ENCODE peak calls at places on chromosomes 3 and 15, in six cellular contexts. One of them, this sample, is unnamed.

GRCh38 chr15:85482896-85483295 is 102.5 kb downstream of the AKAP13 start:
- DNase-seq in mesothelial cell of epicardium: no peak
- DNase-seq in T-helper 1 cell: no peak
- DNase-seq in CD4-positive, CD25-positive, alpha-beta regulatory T cell: no peak
- DNase-seq in HFF-Myc: no peak
- DNase-seq in sciatic nerve: no peak
- DNase-seq in this sample: peak; percentile 56

GRCh38 chr15:37793851-37794250 is 140.6 kb upstream of the TMCO5A start:
- DNase-seq in mesothelial cell of epicardium: no peak
- DNase-seq in T-helper 1 cell: no peak
- DNase-seq in CD4-positive, CD25-positive, alpha-beta regulatory T cell: no peak
- DNase-seq in HFF-Myc: no peak
- DNase-seq in sciatic nerve: no peak
- DNase-seq in this sample: peak; percentile 30

GRCh38 chr3:100169186-100169585 is 54.9 kb upstream of the FILIP1L start:
- DNase-seq in mesothelial cell of epicardium: no peak
- DNase-seq in T-helper 1 cell: no peak
- DNase-seq in CD4-positive, CD25-positive, alpha-beta regulatory T cell: no peak
- DNase-seq in HFF-Myc: no peak
- DNase-seq in sciatic nerve: no peak
- DNase-seq in this sample: no peak

GRCh38 chr3:41118461-41119385 is 80.6 kb upstream of the CTNNB1 start:
- DNase-seq in mesothelial cell of epicardium: no peak
- DNase-seq in T-helper 1 cell: no peak
- DNase-seq in CD4-positive, CD25-positive, alpha-beta regulatory T cell: no peak
- DNase-seq in HFF-Myc: no peak
- DNase-seq in sciatic nerve: no peak
- DNase-seq in this sample: no peak

GRCh38 chr3:102089904-102090492 is 240.7 kb downstream of the NFKBIZ start:
- DNase-seq in mesothelial cell of epicardium: no peak
- DNase-seq in T-helper 1 cell: no peak
- DNase-seq in CD4-positive, CD25-positive, alpha-beta regulatory T cell: no peak
- DNase-seq in HFF-Myc: peak; percentile 72
- DNase-seq in sciatic nerve: no peak
- DNase-seq in this sample: no peak

GRCh38 chr3:133479895-133480669 is 80.2 kb downstream of the BFSP2 start:
- DNase-seq in mesothelial cell of epicardium: no peak
- DNase-seq in T-helper 1 cell: no peak
- DNase-seq in CD4-positive, CD25-positive, alpha-beta regulatory T cell: no peak
- DNase-seq in HFF-Myc: no peak
- DNase-seq in sciatic nerve: no peak
- DNase-seq in this sample: no peak

GRCh38 chr3:11154036-11154952 is at the start of gene HRH1:
- DNase-seq in mesothelial cell of epicardium: no peak
- DNase-seq in T-helper 1 cell: no peak
- DNase-seq in CD4-positive, CD25-positive, alpha-beta regulatory T cell: no peak
- DNase-seq in HFF-Myc: no peak
- DNase-seq in sciatic nerve: no peak
- DNase-seq in this sample: peak; percentile 40

GRCh38 chr15:80921736-80922135 is 67.9 kb downstream of the MESD start:
- DNase-seq in mesothelial cell of epicardium: no peak
- DNase-seq in T-helper 1 cell: no peak
- DNase-seq in CD4-positive, CD25-positive, alpha-beta regulatory T cell: no peak
- DNase-seq in HFF-Myc: no peak
- DNase-seq in sciatic nerve: no peak
- DNase-seq in this sample: no peak

GRCh38 chr3:17137321-17137826 is 252.6 kb downstream of the PLCL2 start:
- DNase-seq in mesothelial cell of epicardium: no peak
- DNase-seq in T-helper 1 cell: no peak
- DNase-seq in CD4-positive, CD25-positive, alpha-beta regulatory T cell: no peak
- DNase-seq in HFF-Myc: no peak
- DNase-seq in sciatic nerve: peak; percentile 13
- DNase-seq in this sample: no peak

GRCh38 chr3:29597376-29598008 is 316.6 kb downstream of the RBMS3 start:
- DNase-seq in mesothelial cell of epicardium: no peak
- DNase-seq in T-helper 1 cell: no peak
- DNase-seq in CD4-positive, CD25-positive, alpha-beta regulatory T cell: no peak
- DNase-seq in HFF-Myc: no peak
- DNase-seq in sciatic nerve: no peak
- DNase-seq in this sample: peak; percentile 66

GRCh38 chr3:61090770-61091169 is 160.5 kb downstream of the FHIT start:
- DNase-seq in mesothelial cell of epicardium: no peak
- DNase-seq in T-helper 1 cell: no peak
- DNase-seq in CD4-positive, CD25-positive, alpha-beta regulatory T cell: no peak
- DNase-seq in HFF-Myc: no peak
- DNase-seq in sciatic nerve: no peak
- DNase-seq in this sample: no peak

GRCh38 chr3:112042842-112043280 is 8.3 kb downstream of the TMPRSS7 start:
- DNase-seq in mesothelial cell of epicardium: no peak
- DNase-seq in T-helper 1 cell: no peak
- DNase-seq in CD4-positive, CD25-positive, alpha-beta regulatory T cell: no peak
- DNase-seq in HFF-Myc: no peak
- DNase-seq in sciatic nerve: no peak
- DNase-seq in this sample: no peak

GRCh38 chr3:21705769-21706168 is 45.2 kb downstream of the ZNF385D start:
- DNase-seq in mesothelial cell of epicardium: no peak
- DNase-seq in T-helper 1 cell: no peak
- DNase-seq in CD4-positive, CD25-positive, alpha-beta regulatory T cell: no peak
- DNase-seq in HFF-Myc: peak; percentile 20
- DNase-seq in sciatic nerve: no peak
- DNase-seq in this sample: peak; percentile 52

GRCh38 chr3:9468460-9468859 is 71.0 kb downstream of the SETD5 start:
- DNase-seq in mesothelial cell of epicardium: no peak
- DNase-seq in T-helper 1 cell: no peak
- DNase-seq in CD4-positive, CD25-positive, alpha-beta regulatory T cell: no peak
- DNase-seq in HFF-Myc: no peak
- DNase-seq in sciatic nerve: no peak
- DNase-seq in this sample: no peak

GRCh38 chr3:50154840-50155490 is at the start of gene SEMA3F:
- DNase-seq in mesothelial cell of epicardium: peak; percentile 62
- DNase-seq in T-helper 1 cell: peak; percentile 54
- DNase-seq in CD4-positive, CD25-positive, alpha-beta regulatory T cell: peak; percentile 57
- DNase-seq in HFF-Myc: no peak
- DNase-seq in sciatic nerve: no peak
- DNase-seq in this sample: peak; percentile 92

GRCh38 chr15:80967451-80967850 is 22.2 kb downstream of the MESD start:
- DNase-seq in mesothelial cell of epicardium: peak; percentile 56
- DNase-seq in T-helper 1 cell: no peak
- DNase-seq in CD4-positive, CD25-positive, alpha-beta regulatory T cell: no peak
- DNase-seq in HFF-Myc: no peak
- DNase-seq in sciatic nerve: no peak
- DNase-seq in this sample: peak; percentile 76

GRCh38 chr3:132255041-132255745 is 62.0 kb upstream of the ACP3 start:
- DNase-seq in mesothelial cell of epicardium: no peak
- DNase-seq in T-helper 1 cell: no peak
- DNase-seq in CD4-positive, CD25-positive, alpha-beta regulatory T cell: no peak
- DNase-seq in HFF-Myc: peak; percentile 67
- DNase-seq in sciatic nerve: no peak
- DNase-seq in this sample: no peak

This sample was measured in cardiac muscle cell.